ENCODE peak calls at places on chromosomes 1 and 21, in five cellular contexts. G, F, B, W and U are unnamed samples.

GRCh38 chr21:42025392-42026071 is 15.4 kb upstream of the ZBTB21 start:
- DNase-seq in W (no peak), B (no peak), G (no peak), F (no peak), U (no peak)

GRCh38 chr1:116817582-116818064 is 63.4 kb downstream of the CD2 start:
- DNase-seq in G (peak), B (no peak), F (peak), W (peak), U (peak)

GRCh38 chr1:209747580-209748262 is 8.1 kb upstream of the TRAF3IP3 start:
- DNase-seq in F (peak), B (peak), W (peak), G (no peak), U (peak)

GRCh38 chr1:228799929-228800328 is 64.7 kb downstream of the RHOU start:
- DNase-seq in B (no peak), G (no peak), W (no peak), F (no peak), U (no peak)

GRCh38 chr1:16152521-16153087 is 3.3 kb downstream of the EPHA2 start:
- DNase-seq in G (no peak), F (no peak), W (no peak), B (no peak), U (no peak)

GRCh38 chr1:208420021-208420420 is 175.8 kb upstream of the PLXNA2 start:
- DNase-seq in G (no peak), B (no peak), W (no peak), F (no peak), U (no peak)

GRCh38 chr1:1177452-1178206 is 3.9 kb downstream of the TTLL10 start:
- DNase-seq in B (no peak), W (no peak), F (no peak), G (no peak), U (no peak)

GRCh38 chr1:27233677-27234053 is 767 bp upstream of the WDTC1 start:
- DNase-seq in B (peak), F (no peak), G (no peak), W (no peak), U (peak)